ENCODE peak calls at places on chromosomes 13 and 19, in five cellular contexts. U is choroid plexus epithelial cell, W is T-cell, C is H9, V is aorta. N is an unnamed sample.

GRCh38 chr19:21322528-21322927 is 6.7 kb downstream of the ZNF708 start:
- DNase-seq in C (no peak), V (no peak), U (no peak), W (no peak), N (peak)

GRCh38 chr13:35549481-35549880 is 73.0 kb upstream of the MAB21L1 start:
- DNase-seq in W (no peak), V (no peak), C (no peak), U (peak), N (peak)

GRCh38 chr13:110108348-110109139 is 198.4 kb downstream of the COL4A1 start:
- DNase-seq in W (no peak), C (peak), V (peak), U (peak), N (peak)

GRCh38 chr19:42596391-42597071 is 1.8 kb upstream of the CEACAM8 start:
- DNase-seq in V (no peak), C (peak), W (peak), U (peak), N (peak)

GRCh38 chr19:43769256-43769655 is 11.5 kb downstream of the KCNN4 start:
- DNase-seq in V (no peak), W (no peak), C (no peak), U (no peak), N (no peak)

GRCh38 chr13:85935868-85936467 is 136.7 kb upstream of the SLITRK6 start:
- DNase-seq in C (no peak), W (no peak), V (no peak), U (no peak), N (no peak)

GRCh38 chr19:38064661-38065425 is 157.8 kb downstream of the SIPA1L3 start:
- DNase-seq in V (no peak), U (no peak), W (no peak), C (no peak), N (no peak)

GRCh38 chr19:2166741-2167738 is 3.3 kb downstream of the DOT1L start:
- DNase-seq in U (no peak), W (no peak), C (peak), V (peak), N (peak)

GRCh38 chr19:18072335-18072734 is 14.4 kb downstream of the IL12RB1 start:
- DNase-seq in U (no peak), V (no peak), W (no peak), C (no peak), N (no peak)

GRCh38 chr13:39634956-39635355 is 20.5 kb upstream of the COG6 start:
- DNase-seq in V (no peak), W (no peak), U (no peak), C (no peak), N (peak)

GRCh38 chr13:98450495-98451167 is 126.3 kb downstream of the STK24 start:
- DNase-seq in C (no peak), V (no peak), U (no peak), W (peak), N (peak)

GRCh38 chr19:55986487-55986886 is at the start of gene NLRP5:
- DNase-seq in C (no peak), W (no peak), U (no peak), V (no peak), N (no peak)

GRCh38 chr19:3586707-3587346 is 1.5 kb downstream of the GIPC3 start:
- DNase-seq in W (no peak), U (no peak), C (no peak), V (no peak), N (peak)

GRCh38 chr19:33234092-33234491 is 8.4 kb upstream of the SLC7A10 start:
- DNase-seq in C (no peak), U (no peak), V (no peak), W (no peak), N (no peak)